ENCODE peak calls at places on chromosome 19, in eight cellular contexts. O, X, B, A, C, V, Q and P are unnamed samples.
A peak's percentile ranks its signal among the peaks of the same experiment; 100 is the strongest.

GRCh38 chr19:50722248-50723013 is 733 bp upstream of the CLEC11A start:
- DNase-seq in B (no peak), X (no peak), O (no peak), Q (no peak), A (no peak), C (no peak), V (no peak), P (no peak)

GRCh38 chr19:5130371-5131030 is 161.6 kb downstream of the KDM4B start:
- DNase-seq in B (peak; percentile 81), C (no peak), A (no peak), Q (no peak), V (no peak), O (no peak), X (peak; percentile 85), P (no peak)

GRCh38 chr19:5152767-5153532 is 184.0 kb downstream of the KDM4B start:
- DNase-seq in O (no peak), Q (no peak), X (no peak), A (no peak), V (peak; percentile 73), B (no peak), C (no peak), P (no peak)

GRCh38 chr19:14118165-14119051 is 846 bp upstream of the PRKACA start:
- DNase-seq in Q (peak; percentile 80), O (no peak), B (peak; percentile 56), V (peak; percentile 86), A (peak; percentile 94), X (peak; percentile 47), C (peak; percentile 97), P (no peak)

GRCh38 chr19:43651758-43652545 is 12.3 kb upstream of the CADM4 start:
- DNase-seq in V (peak; percentile 9), O (no peak), B (peak; percentile 60), X (no peak), A (no peak), Q (peak; percentile 44), C (peak; percentile 86), P (no peak)

GRCh38 chr19:35963514-35963913 is 27.3 kb downstream of the LRFN3 start:
- DNase-seq in V (no peak), B (no peak), C (no peak), A (no peak), Q (peak; percentile 43), O (no peak), X (peak; percentile 50), P (no peak)

GRCh38 chr19:12769689-12770088 is 5.7 kb downstream of the HOOK2 start:
- DNase-seq in Q (no peak), V (peak; percentile 85), B (peak; percentile 56), X (no peak), O (peak; percentile 73), A (no peak), C (no peak), P (no peak)

GRCh38 chr19:55383789-55384575 is at the start of gene TMEM238:
- DNase-seq in V (peak; percentile 92), O (no peak), B (peak; percentile 68), X (peak; percentile 51), A (peak; percentile 78), Q (peak; percentile 53), C (peak; percentile 84), P (no peak)

GRCh38 chr19:37251308-37252229 is 33.6 kb downstream of the ZNF383 start:
- DNase-seq in V (peak; percentile 79), A (peak; percentile 72), X (no peak), O (no peak), C (peak; percentile 96), B (no peak), Q (peak; percentile 89), P (peak; percentile 11)

GRCh38 chr19:55440411-55441105 is 2.5 kb downstream of the SHISA7 start:
- DNase-seq in O (no peak), B (no peak), X (no peak), A (no peak), C (no peak), V (no peak), Q (no peak), P (no peak)

GRCh38 chr19:16470911-16471811 is 609 bp downstream of the EPS15L1 start:
- DNase-seq in V (no peak), O (no peak), Q (peak; percentile 27), B (peak; percentile 51), X (no peak), A (no peak), C (no peak), P (no peak)

GRCh38 chr19:55353803-55354697 is 469 bp downstream of the COX6B2 start:
- DNase-seq in Q (peak; percentile 62), V (peak; percentile 91), O (no peak), C (no peak), A (peak; percentile 78), B (peak; percentile 70), X (peak; percentile 56), P (no peak)

GRCh38 chr19:33868076-33868735 is 71.5 kb downstream of the KCTD15 start:
- DNase-seq in B (no peak), O (no peak), V (no peak), X (no peak), C (peak; percentile 45), Q (peak; percentile 3), A (peak; percentile 39), P (no peak)

GRCh38 chr19:10927691-10928562 is 512 bp downstream of the YIPF2 start:
- DNase-seq in Q (no peak), V (no peak), X (peak; percentile 11), A (no peak), O (no peak), C (no peak), B (no peak), P (no peak)

GRCh38 chr19:46408611-46409039 is 4.7 kb downstream of the CCDC8 start:
- DNase-seq in A (peak; percentile 90), X (no peak), C (peak; percentile 94), Q (no peak), B (no peak), V (peak; percentile 86), O (no peak), P (peak; percentile 75)

GRCh38 chr19:46407891-46408426 is 5.4 kb downstream of the CCDC8 start:
- DNase-seq in A (no peak), V (peak; percentile 31), Q (no peak), X (no peak), B (no peak), O (no peak), C (no peak), P (no peak)

GRCh38 chr19:46404884-46405658 is 8.3 kb downstream of the CCDC8 start:
- DNase-seq in A (no peak), C (no peak), V (peak; percentile 38), B (no peak), O (no peak), X (no peak), Q (no peak), P (no peak)

GRCh38 chr19:46404039-46404883 is 9.1 kb downstream of the CCDC8 start:
- DNase-seq in C (peak; percentile 78), O (no peak), B (no peak), V (peak; percentile 73), A (no peak), X (no peak), Q (peak; percentile 62), P (no peak)

GRCh38 chr19:46402725-46403124 is 10.6 kb downstream of the CCDC8 start:
- DNase-seq in V (no peak), A (no peak), O (no peak), X (no peak), B (no peak), Q (no peak), C (no peak), P (no peak)
- H3K4me3 ChIP-seq in V (no peak overlapping the region), A (no peak overlapping the region), O (no peak overlapping the region), X (no peak overlapping the region), B (no peak overlapping the region), Q (no peak overlapping the region), C (no peak overlapping the region), P (peak overlapping the region; percentile 58)

DNA sequence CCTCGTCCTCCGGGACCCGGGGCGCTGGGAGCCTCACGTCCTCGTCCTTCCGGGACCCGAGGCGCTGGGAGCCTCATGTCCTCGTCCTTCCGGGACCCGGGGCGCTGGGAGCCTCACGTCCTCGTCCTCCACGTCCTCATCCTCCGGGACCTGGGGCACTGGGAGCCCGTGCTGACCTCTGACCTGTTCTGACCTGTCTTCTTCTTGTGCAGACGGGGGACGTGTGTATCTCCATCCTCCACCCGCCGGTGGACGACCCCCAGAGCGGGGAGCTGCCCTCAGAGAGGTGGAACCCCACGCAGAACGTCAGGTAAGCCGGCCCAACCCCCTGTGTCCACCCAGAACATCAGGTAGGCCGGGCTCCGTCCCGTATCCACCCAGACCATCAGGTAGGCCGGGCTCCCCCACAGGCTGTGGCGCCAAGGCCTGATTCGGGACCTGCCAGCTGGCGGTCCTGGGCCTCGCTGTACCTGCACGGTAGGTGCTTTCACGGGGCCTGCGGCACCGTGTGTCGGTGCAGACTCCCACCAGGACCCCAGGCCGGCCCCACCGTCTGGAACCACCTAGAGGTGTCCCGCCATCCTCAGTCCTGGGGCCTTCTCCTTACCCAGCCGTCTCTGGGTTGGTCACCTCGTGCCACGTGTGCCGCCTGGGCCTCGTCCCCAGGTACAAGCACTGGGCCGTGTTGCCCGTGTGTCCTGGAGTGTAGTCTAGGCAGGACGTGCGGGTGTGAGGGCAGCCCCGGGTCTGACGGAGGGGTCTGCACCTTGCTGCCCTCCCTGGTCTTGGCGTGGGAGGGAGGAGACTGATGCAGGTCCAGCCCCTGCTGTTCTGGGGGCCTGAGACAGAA is 4.7 kb downstream of the CDC34 start:
- DNase-seq in B (no peak), A (no peak), O (no peak), V (no peak), Q (no peak), X (no peak), C (no peak), P (no peak)
- H3K4me1 ChIP-seq in B (peaks cover 15% of the 10 kb centered on the region), A (peaks cover 24% of the 10 kb centered on the region), O (peaks cover 8% of the 10 kb centered on the region), V (peaks cover 15% of the 10 kb centered on the region), Q (peaks cover 22% of the 10 kb centered on the region), X (peaks cover 8% of the 10 kb centered on the region), C (peaks cover 14% of the 10 kb centered on the region), P (peaks cover 28% of the 10 kb centered on the region)

GRCh38 chr19:20005741-20006140 is 33.6 kb downstream of the ZNF682 start:
- DNase-seq in B (no peak), X (no peak), V (no peak), A (no peak), C (no peak), O (no peak), Q (no peak), P (no peak)
- H3K9me3 ChIP-seq in B (peaks cover 23% of the 10 kb centered on the region), X (peaks cover 44% of the 10 kb centered on the region), V (no peaks in the 10 kb centered on the region), A (peaks cover 93% of the 10 kb centered on the region), C (no peaks in the 10 kb centered on the region), O (peaks cover 55% of the 10 kb centered on the region), Q (peaks cover 82% of the 10 kb centered on the region), P (peaks cover 39% of the 10 kb centered on the region)

DNA sequence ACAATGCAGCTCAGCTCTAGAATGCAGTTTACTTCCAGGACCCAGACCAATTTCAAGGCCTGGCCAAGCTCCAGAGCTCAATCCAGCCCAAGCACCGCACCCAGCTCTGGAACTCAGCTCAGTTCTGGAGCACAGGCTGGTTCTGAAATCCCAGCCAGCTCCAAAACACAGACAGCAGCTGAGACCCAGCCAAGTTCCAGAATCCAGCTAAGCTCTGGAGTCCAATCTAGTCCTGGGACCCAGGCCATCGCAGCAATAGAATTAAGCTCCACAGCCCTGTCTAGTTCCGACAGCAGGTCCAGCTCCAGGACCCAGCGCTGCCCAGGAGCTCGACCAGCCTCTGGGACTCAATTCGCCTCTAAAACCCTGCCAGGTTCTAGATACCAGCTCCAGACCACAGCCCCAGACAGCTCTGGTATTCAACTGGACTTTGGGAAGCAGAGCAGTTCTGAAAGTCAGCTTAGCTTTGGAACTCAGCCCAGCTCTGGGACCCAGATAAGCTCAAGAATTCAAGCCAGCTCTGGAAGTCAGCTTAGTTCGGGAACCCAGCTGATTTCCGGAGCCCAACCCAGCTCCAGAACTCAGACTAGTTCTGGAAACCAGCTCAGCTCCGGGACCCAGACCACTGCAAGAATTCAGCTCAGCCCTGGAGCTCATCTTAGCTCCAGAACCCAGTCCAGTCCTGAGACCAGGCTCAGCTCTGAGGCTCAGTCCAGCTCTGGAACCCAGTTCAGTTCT is 6.8 kb downstream of the GIPC3 start:
- DNase-seq in X (no peak), C (no peak), Q (no peak), O (no peak), B (no peak), A (no peak), V (no peak), P (no peak)
- H3K4me3 ChIP-seq in X (no peak overlapping the region), C (no peak overlapping the region), Q (no peak overlapping the region), O (no peak overlapping the region), B (no peak overlapping the region), A (no peak overlapping the region), V (no peak overlapping the region), P (no peak overlapping the region)